ENCODE peak calls at places on chromosome 6, in six cellular contexts. S, O, W, A, F and D are unnamed samples.

GRCh38 chr6:165800337-165800736 is 137.3 kb upstream of the PDE10A start:
- DNase-seq in S (no peak), O (no peak), W (no peak), A (no peak), F (no peak), D (peak)

GRCh38 chr6:45300776-45301175 is 27.4 kb upstream of the RUNX2 start:
- DNase-seq in S (no peak), O (peak), W (no peak), A (no peak), F (no peak), D (no peak)

GRCh38 chr6:169568314-169569087 is 133.3 kb downstream of the WDR27 start:
- DNase-seq in S (no peak), O (no peak), W (no peak), A (no peak), F (no peak), D (no peak)

GRCh38 chr6:45647341-45648138 is 269.8 kb upstream of the SUPT3H start:
- DNase-seq in S (no peak), O (peak), W (no peak), A (no peak), F (no peak), D (no peak)

GRCh38 chr6:84526631-84527030 is 237.8 kb downstream of the TBX18 start:
- DNase-seq in S (no peak), O (peak), W (no peak), A (no peak), F (no peak), D (no peak)

GRCh38 chr6:133890941-133891813 is 2.3 kb downstream of the TCF21 start:
- DNase-seq in S (no peak), O (no peak), W (no peak), A (no peak), F (peak), D (peak)

GRCh38 chr6:1496836-1497592 is 107.6 kb downstream of the FOXF2 start:
- DNase-seq in S (no peak), O (no peak), W (no peak), A (no peak), F (no peak), D (no peak)

GRCh38 chr6:47235964-47236760 is 73.5 kb downstream of the TNFRSF21 start:
- DNase-seq in S (no peak), O (peak), W (no peak), A (peak), F (no peak), D (no peak)

GRCh38 chr6:9346923-9347322 is 911.6 kb upstream of the SLC35B3 start:
- DNase-seq in S (no peak), O (no peak), W (no peak), A (no peak), F (no peak), D (no peak)

GRCh38 chr6:88422831-88423230 is 256.7 kb upstream of the CNR1 start:
- DNase-seq in S (peak), O (no peak), W (no peak), A (no peak), F (no peak), D (no peak)

GRCh38 chr6:163300838-163301237 is 113.7 kb upstream of the QKI start:
- DNase-seq in S (no peak), O (no peak), W (no peak), A (no peak), F (no peak), D (no peak)

GRCh38 chr6:157236040-157236725 is 87.1 kb downstream of the TMEM242 start:
- DNase-seq in S (no peak), O (no peak), W (no peak), A (no peak), F (peak), D (peak)

GRCh38 chr6:107496041-107496440 is 6.1 kb downstream of the SOBP start:
- DNase-seq in S (no peak), O (no peak), W (no peak), A (no peak), F (no peak), D (no peak)

GRCh38 chr6:132675749-132676148 is 16.8 kb upstream of the TAAR1 start:
- DNase-seq in S (no peak), O (peak), W (no peak), A (no peak), F (no peak), D (no peak)

GRCh38 chr6:12012231-12012565 is at the start of gene HIVEP1:
- DNase-seq in S (no peak), O (peak), W (no peak), A (no peak), F (peak), D (peak)

GRCh38 chr6:7512320-7512719 is 29.2 kb upstream of the DSP start:
- DNase-seq in S (no peak), O (no peak), W (no peak), A (no peak), F (no peak), D (no peak)

GRCh38 chr6:167676666-167677421 is 149.9 kb upstream of the AFDN start:
- DNase-seq in S (no peak), O (no peak), W (no peak), A (no peak), F (no peak), D (no peak)

GRCh38 chr6:156280131-156280530 is 497.0 kb upstream of the ARID1B start:
- DNase-seq in S (no peak), O (no peak), W (no peak), A (peak), F (peak), D (no peak)

GRCh38 chr6:12182676-12183075 is 107.5 kb upstream of the EDN1 start:
- DNase-seq in S (peak), O (no peak), W (no peak), A (no peak), F (no peak), D (no peak)

GRCh38 chr6:155196891-155197290 is 66.9 kb upstream of the CLDN20 start:
- DNase-seq in S (no peak), O (no peak), W (no peak), A (no peak), F (no peak), D (no peak)

GRCh38 chr6:100283288-100283687 is 181.4 kb downstream of the SIM1 start:
- DNase-seq in S (peak), O (no peak), W (no peak), A (no peak), F (no peak), D (no peak)

GRCh38 chr6:36756761-36757160 is 59.1 kb downstream of the RAB44 start:
- DNase-seq in S (no peak), O (no peak), W (no peak), A (no peak), F (no peak), D (no peak)

GRCh38 chr6:69785697-69786096 is 11.1 kb downstream of the LMBRD1 start:
- DNase-seq in S (no peak), O (no peak), W (no peak), A (no peak), F (no peak), D (no peak)

GRCh38 chr6:53041356-53041755 is 23.8 kb upstream of the FBXO9 start:
- DNase-seq in S (peak), O (no peak), W (no peak), A (no peak), F (no peak), D (no peak)

GRCh38 chr6:143595256-143596036 is 82.3 kb upstream of the PHACTR2 start:
- DNase-seq in S (no peak), O (no peak), W (no peak), A (no peak), F (no peak), D (no peak)

GRCh38 chr6:157812425-157813171 is 10.4 kb upstream of the SNX9 start:
- DNase-seq in S (no peak), O (no peak), W (no peak), A (no peak), F (no peak), D (no peak)

GRCh38 chr6:39330476-39330875 is 8.0 kb upstream of the KCNK16 start:
- DNase-seq in S (no peak), O (no peak), W (no peak), A (peak), F (no peak), D (no peak)

GRCh38 chr6:137188855-137189254 is 15.4 kb upstream of the IL22RA2 start:
- DNase-seq in S (no peak), O (peak), W (no peak), A (no peak), F (no peak), D (no peak)

GRCh38 chr6:128302942-128303341 is 217.5 kb downstream of the PTPRK start:
- DNase-seq in S (no peak), O (no peak), W (no peak), A (no peak), F (no peak), D (no peak)

GRCh38 chr6:125749112-125749863 is at the start of gene HEY2:
- DNase-seq in S (peak), O (peak), W (peak), A (peak), F (peak), D (peak)

GRCh38 chr6:152055517-152055916 is 248.0 kb downstream of the ESR1 start:
- DNase-seq in S (no peak), O (no peak), W (no peak), A (no peak), F (no peak), D (no peak)

GRCh38 chr6:112086744-112087135 is 542 bp downstream of the TUBE1 start:
- DNase-seq in S (peak), O (peak), W (no peak), A (no peak), F (peak), D (no peak)

GRCh38 chr6:111552999-111553398 is 52.7 kb downstream of the TRAF3IP2 start:
- DNase-seq in S (no peak), O (no peak), W (no peak), A (peak), F (no peak), D (no peak)

GRCh38 chr6:144264270-144265060 is 20.7 kb upstream of the UTRN start:
- DNase-seq in S (peak), O (no peak), W (no peak), A (no peak), F (no peak), D (no peak)

GRCh38 chr6:49038294-49038693 is 424.8 kb downstream of the MMUT start:
- DNase-seq in S (peak), O (no peak), W (no peak), A (no peak), F (no peak), D (no peak)